ENCODE peak calls at places on chromosomes 7 and 10, in six cellular contexts. One of them, this sample, is unnamed.

GRCh38 chr7:102412548-102412947 is 16.4 kb downstream of the PRKRIP1 start:
- DNase-seq in iPS-NIHi11: peak; percentile 69
- DNase-seq in mesendoderm: peak; percentile 47
- DNase-seq in activated CD4-positive, alpha-beta T cell treated with anti-CD3 and anti-CD28 coated beads, Interleukin-2, amount 50 U/mL, for 24 hours: no peak
- DNase-seq in stimulated activated CD4-positive, alpha-beta T cell treated with anti-CD3 and anti-CD28 coated beads, Interleukin-1b, Interleukin-23, amount 100 ng/mL, for 24 hours: no peak
- DNase-seq in naive thymus-derived CD8-positive, alpha-beta T cell: peak; percentile 37
- DNase-seq in this sample: no peak

GRCh38 chr7:157360483-157361025 is 23.8 kb downstream of the DNAJB6 start:
- DNase-seq in iPS-NIHi11: no peak
- DNase-seq in mesendoderm: no peak
- DNase-seq in activated CD4-positive, alpha-beta T cell treated with anti-CD3 and anti-CD28 coated beads, Interleukin-2, amount 50 U/mL, for 24 hours: no peak
- DNase-seq in stimulated activated CD4-positive, alpha-beta T cell treated with anti-CD3 and anti-CD28 coated beads, Interleukin-1b, Interleukin-23, amount 100 ng/mL, for 24 hours: no peak
- DNase-seq in naive thymus-derived CD8-positive, alpha-beta T cell: no peak
- DNase-seq in this sample: no peak

GRCh38 chr10:57849726-57850357 is 417.9 kb downstream of the IPMK start:
- DNase-seq in iPS-NIHi11: no peak
- DNase-seq in mesendoderm: no peak
- DNase-seq in activated CD4-positive, alpha-beta T cell treated with anti-CD3 and anti-CD28 coated beads, Interleukin-2, amount 50 U/mL, for 24 hours: no peak
- DNase-seq in stimulated activated CD4-positive, alpha-beta T cell treated with anti-CD3 and anti-CD28 coated beads, Interleukin-1b, Interleukin-23, amount 100 ng/mL, for 24 hours: no peak
- DNase-seq in naive thymus-derived CD8-positive, alpha-beta T cell: no peak
- DNase-seq in this sample: no peak

GRCh38 chr10:76201962-76202361 is 770.5 kb downstream of the LRMDA start:
- DNase-seq in iPS-NIHi11: no peak
- DNase-seq in mesendoderm: no peak
- DNase-seq in activated CD4-positive, alpha-beta T cell treated with anti-CD3 and anti-CD28 coated beads, Interleukin-2, amount 50 U/mL, for 24 hours: no peak
- DNase-seq in stimulated activated CD4-positive, alpha-beta T cell treated with anti-CD3 and anti-CD28 coated beads, Interleukin-1b, Interleukin-23, amount 100 ng/mL, for 24 hours: no peak
- DNase-seq in naive thymus-derived CD8-positive, alpha-beta T cell: no peak
- DNase-seq in this sample: no peak

GRCh38 chr10:32905466-32905865 is 52.6 kb downstream of the ITGB1 start:
- DNase-seq in iPS-NIHi11: no peak
- DNase-seq in mesendoderm: no peak
- DNase-seq in activated CD4-positive, alpha-beta T cell treated with anti-CD3 and anti-CD28 coated beads, Interleukin-2, amount 50 U/mL, for 24 hours: no peak
- DNase-seq in stimulated activated CD4-positive, alpha-beta T cell treated with anti-CD3 and anti-CD28 coated beads, Interleukin-1b, Interleukin-23, amount 100 ng/mL, for 24 hours: no peak
- DNase-seq in naive thymus-derived CD8-positive, alpha-beta T cell: no peak
- DNase-seq in this sample: no peak

GRCh38 chr7:55440040-55440690 is 75.0 kb downstream of the LANCL2 start:
- DNase-seq in iPS-NIHi11: no peak
- DNase-seq in mesendoderm: no peak
- DNase-seq in activated CD4-positive, alpha-beta T cell treated with anti-CD3 and anti-CD28 coated beads, Interleukin-2, amount 50 U/mL, for 24 hours: no peak
- DNase-seq in stimulated activated CD4-positive, alpha-beta T cell treated with anti-CD3 and anti-CD28 coated beads, Interleukin-1b, Interleukin-23, amount 100 ng/mL, for 24 hours: no peak
- DNase-seq in naive thymus-derived CD8-positive, alpha-beta T cell: no peak
- DNase-seq in this sample: no peak

GRCh38 chr7:4612939-4613841 is 68.9 kb upstream of the FOXK1 start:
- DNase-seq in iPS-NIHi11: peak; percentile 67
- DNase-seq in mesendoderm: peak; percentile 71
- DNase-seq in activated CD4-positive, alpha-beta T cell treated with anti-CD3 and anti-CD28 coated beads, Interleukin-2, amount 50 U/mL, for 24 hours: no peak
- DNase-seq in stimulated activated CD4-positive, alpha-beta T cell treated with anti-CD3 and anti-CD28 coated beads, Interleukin-1b, Interleukin-23, amount 100 ng/mL, for 24 hours: no peak
- DNase-seq in naive thymus-derived CD8-positive, alpha-beta T cell: no peak
- DNase-seq in this sample: no peak

GRCh38 chr10:123445336-123445735 is 220.8 kb upstream of the GPR26 start:
- DNase-seq in iPS-NIHi11: no peak
- DNase-seq in mesendoderm: no peak
- DNase-seq in activated CD4-positive, alpha-beta T cell treated with anti-CD3 and anti-CD28 coated beads, Interleukin-2, amount 50 U/mL, for 24 hours: no peak
- DNase-seq in stimulated activated CD4-positive, alpha-beta T cell treated with anti-CD3 and anti-CD28 coated beads, Interleukin-1b, Interleukin-23, amount 100 ng/mL, for 24 hours: no peak
- DNase-seq in naive thymus-derived CD8-positive, alpha-beta T cell: no peak
- DNase-seq in this sample: no peak

GRCh38 chr7:146554568-146554967 is 438.0 kb downstream of the CNTNAP2 start:
- DNase-seq in iPS-NIHi11: no peak
- DNase-seq in mesendoderm: no peak
- DNase-seq in activated CD4-positive, alpha-beta T cell treated with anti-CD3 and anti-CD28 coated beads, Interleukin-2, amount 50 U/mL, for 24 hours: no peak
- DNase-seq in stimulated activated CD4-positive, alpha-beta T cell treated with anti-CD3 and anti-CD28 coated beads, Interleukin-1b, Interleukin-23, amount 100 ng/mL, for 24 hours: no peak
- DNase-seq in naive thymus-derived CD8-positive, alpha-beta T cell: no peak
- DNase-seq in this sample: no peak

GRCh38 chr10:94429049-94429707 is 26.8 kb downstream of the TBC1D12 start:
- DNase-seq in iPS-NIHi11: no peak
- DNase-seq in mesendoderm: no peak
- DNase-seq in activated CD4-positive, alpha-beta T cell treated with anti-CD3 and anti-CD28 coated beads, Interleukin-2, amount 50 U/mL, for 24 hours: no peak
- DNase-seq in stimulated activated CD4-positive, alpha-beta T cell treated with anti-CD3 and anti-CD28 coated beads, Interleukin-1b, Interleukin-23, amount 100 ng/mL, for 24 hours: no peak
- DNase-seq in naive thymus-derived CD8-positive, alpha-beta T cell: no peak
- DNase-seq in this sample: no peak

This sample was measured in D721Med.